ENCODE peak calls at places on chromosomes 12 and 14, in four cellular contexts. U is K562, W is HepG2, Q is HCT116. F is an unnamed sample.
A peak's percentile ranks its signal among the peaks of the same experiment; 100 is the strongest.

GRCh38 chr14:72123755-72124154 is 191.5 kb downstream of the RGS6 start:
- DNase-seq in U (no peak), W (no peak), Q (no peak), F (no peak)

GRCh38 chr12:14157129-14157747 is 175.8 kb upstream of the GRIN2B start:
- DNase-seq in U (no peak), W (no peak), Q (no peak), F (no peak)

GRCh38 chr12:124938606-124939427 is 24.4 kb upstream of the UBC start:
- DNase-seq in U (peak; percentile 39), W (peak; percentile 78), Q (peak; percentile 79), F (no peak)

GRCh38 chr14:85319101-85319500 is 210.8 kb upstream of the FLRT2 start:
- DNase-seq in U (no peak), W (no peak), Q (no peak), F (no peak)

GRCh38 chr12:61521258-61521657 is 738.9 kb upstream of the USP15 start:
- DNase-seq in U (no peak), W (no peak), Q (no peak), F (no peak)

GRCh38 chr14:103708750-103709187 is 6.5 kb downstream of the XRCC3 start:
- DNase-seq in U (no peak), W (no peak), Q (no peak), F (no peak)

GRCh38 chr12:88958961-88959360 is 378.7 kb upstream of the KITLG start:
- DNase-seq in U (no peak), W (no peak), Q (no peak), F (no peak)

GRCh38 chr12:88299567-88300101 is 157.5 kb downstream of the TMTC3 start:
- DNase-seq in U (peak; percentile 10), W (no peak), Q (peak; percentile 34), F (peak; percentile 76)

GRCh38 chr14:72613196-72613974 is 280.5 kb downstream of the DPF3 start:
- DNase-seq in U (no peak), W (no peak), Q (no peak), F (no peak)

GRCh38 chr14:104864267-104865068 is 600 bp upstream of the CEP170B start:
- DNase-seq in U (peak; percentile 36), W (peak; percentile 85), Q (peak; percentile 33), F (no peak)

GRCh38 chr14:61528591-61529021 is 166.7 kb upstream of the HIF1A start:
- DNase-seq in U (no peak), W (no peak), Q (no peak), F (no peak)

GRCh38 chr12:14936224-14936861 is 2.0 kb downstream of the ERP27 start:
- DNase-seq in U (no peak), W (no peak), Q (no peak), F (no peak)

GRCh38 chr12:31970199-31970598 is 11.0 kb downstream of the RESF1 start:
- DNase-seq in U (no peak), W (peak; percentile 30), Q (no peak), F (no peak)

GRCh38 chr12:46908936-46909635 is 83.3 kb upstream of the SLC38A4 start:
- DNase-seq in U (no peak), W (no peak), Q (no peak), F (no peak)

GRCh38 chr12:128387811-128388422 is 120.9 kb downstream of the TMEM132C start:
- DNase-seq in U (peak; percentile 55), W (peak; percentile 27), Q (no peak), F (peak; percentile 10)

GRCh38 chr14:66508846-66509621 is 1.1 kb downstream of the GPHN start:
- DNase-seq in U (peak; percentile 17), W (no peak), Q (no peak), F (no peak)

GRCh38 chr14:54676822-54677708 is 110.1 kb downstream of the SAMD4A start:
- DNase-seq in U (no peak), W (no peak), Q (peak; percentile 75), F (peak; percentile 43)

GRCh38 chr12:98211914-98212695 is 303.3 kb upstream of the TMPO start:
- DNase-seq in U (no peak), W (no peak), Q (no peak), F (no peak)

GRCh38 chr12:94147991-94148840 is at the start of gene PLXNC1:
- DNase-seq in U (no peak), W (no peak), Q (no peak), F (no peak)

GRCh38 chr14:103122578-103123127 is 608 bp upstream of the TNFAIP2 start:
- DNase-seq in U (no peak), W (no peak), Q (no peak), F (no peak)

GRCh38 chr14:61662437-61663311 is 32.6 kb upstream of the HIF1A start:
- DNase-seq in U (peak; percentile 11), W (peak; percentile 59), Q (peak; percentile 34), F (no peak)

GRCh38 chr12:103677341-103677740 is 90.3 kb downstream of the STAB2 start:
- DNase-seq in U (no peak), W (no peak), Q (no peak), F (no peak)

GRCh38 chr12:131347732-131348131 is 363.2 kb upstream of the SFSWAP start:
- DNase-seq in U (no peak), W (no peak), Q (no peak), F (no peak)

GRCh38 chr14:81435578-81436295 is 35.6 kb upstream of the STON2 start:
- DNase-seq in U (peak; percentile 74), W (peak; percentile 55), Q (no peak), F (no peak)

GRCh38 chr12:77888611-77889010 is 57.9 kb downstream of the NAV3 start:
- DNase-seq in U (no peak), W (peak; percentile 27), Q (peak; percentile 67), F (no peak)

GRCh38 chr12:40693503-40693863 is 1.2 kb downstream of the CNTN1 start:
- DNase-seq in U (no peak), W (no peak), Q (peak; percentile 27), F (no peak)

GRCh38 chr14:101320386-101320785 is 240.9 kb upstream of the DIO3 start:
- DNase-seq in U (no peak), W (no peak), Q (no peak), F (no peak)

GRCh38 chr12:65169311-65170244 is at the start of gene LEMD3:
- DNase-seq in U (peak; percentile 92), W (peak; percentile 90), Q (peak; percentile 92), F (peak; percentile 46)

GRCh38 chr14:28656704-28657255 is 109.8 kb upstream of the FOXG1 start:
- DNase-seq in U (no peak), W (no peak), Q (no peak), F (no peak)

GRCh38 chr12:95998611-95999300 is 2.6 kb upstream of the HAL start:
- DNase-seq in U (peak; percentile 30), W (peak; percentile 65), Q (peak; percentile 35), F (peak; percentile 25)

GRCh38 chr14:101114726-101115481 is 211.4 kb upstream of the RTL1 start:
- DNase-seq in U (no peak), W (no peak), Q (no peak), F (no peak)

GRCh38 chr14:20305265-20306078 is at the start of gene TTC5:
- DNase-seq in U (peak; percentile 70), W (peak; percentile 85), Q (peak; percentile 87), F (peak; percentile 80)

GRCh38 chr12:108724890-108725151 is 6.5 kb downstream of the CORO1C start:
- DNase-seq in U (no peak), W (no peak), Q (no peak), F (no peak)

GRCh38 chr12:76720068-76720467 is 43.8 kb upstream of the ZDHHC17 start:
- DNase-seq in U (no peak), W (no peak), Q (no peak), F (no peak)

GRCh38 chr12:68240975-68241374 is 12.4 kb downstream of the IL22 start:
- DNase-seq in U (no peak), W (no peak), Q (no peak), F (no peak)

GRCh38 chr12:50017653-50018052 is 7.6 kb downstream of the RACGAP1 start:
- DNase-seq in U (no peak), W (no peak), Q (no peak), F (no peak)

GRCh38 chr12:26113853-26114719 is 10.8 kb downstream of the BHLHE41 start:
- DNase-seq in U (peak; percentile 96), W (peak; percentile 88), Q (peak; percentile 78), F (no peak)
- TF ChIP-seq POLR2AphosphoS5 in U (no peak), W (no peak), Q (peak; percentile 58), F (peak; percentile 80)

GRCh38 chr14:90487031-90487430 is 90.2 kb downstream of the CALM1 start:
- DNase-seq in U (no peak), W (no peak), Q (no peak), F (no peak)
- TF ChIP-seq TCF7L2 in U (no peak), W (no peak), Q (no peak), F (no peak)

DNA sequence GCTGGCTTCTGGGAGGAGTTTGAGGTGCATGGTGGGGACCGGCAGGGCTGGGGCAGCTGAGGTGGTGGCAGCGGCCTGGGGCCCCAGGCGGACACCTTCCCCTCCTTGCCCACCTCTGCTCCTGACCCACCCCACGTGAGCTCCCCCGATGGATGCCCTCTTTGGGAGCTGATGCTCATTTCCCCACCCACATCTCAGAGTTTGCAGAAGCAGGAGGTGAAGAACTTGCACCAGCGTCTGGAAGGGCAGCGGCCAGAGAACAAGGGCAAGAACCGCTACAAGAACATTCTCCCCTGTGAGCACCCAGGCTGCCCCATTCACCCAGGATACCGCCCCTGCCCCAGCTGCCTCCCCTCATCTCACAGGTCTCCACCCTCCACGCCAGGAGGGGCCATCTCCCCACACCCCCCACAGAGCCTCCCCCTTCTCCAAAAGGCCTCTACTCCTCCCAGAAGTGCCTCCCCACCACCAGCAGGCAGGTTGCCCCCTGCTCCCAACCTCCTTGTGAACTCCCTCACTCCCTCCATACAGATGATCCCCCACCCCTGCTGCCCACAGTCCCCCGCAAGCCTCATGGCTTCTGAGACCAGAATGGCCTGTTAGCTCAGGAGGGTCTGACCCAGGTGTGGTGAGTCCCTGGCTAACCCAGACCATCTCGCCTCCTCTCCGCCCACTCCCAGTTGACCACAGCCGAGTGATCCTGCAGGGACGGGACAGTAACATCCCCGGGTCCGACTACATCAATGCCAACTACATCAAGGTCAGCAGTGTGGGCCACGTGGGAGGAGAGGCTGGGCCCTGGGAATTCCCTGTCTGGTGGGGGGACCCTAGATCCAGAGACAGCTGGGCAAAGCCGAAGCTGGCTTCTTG is 4.5 kb downstream of the PTPN6 start:
- DNase-seq in U (no peak), W (no peak), Q (no peak), F (no peak)
- TF ChIP-seq POLR2AphosphoS5 in U (no peak), W (no peak), Q (no peak), F (no peak)

GRCh38 chr12:91717804-91718203 is 427.8 kb downstream of the BTG1 start:
- DNase-seq in U (no peak), W (no peak), Q (no peak), F (no peak)
- TF ChIP-seq TCF7L2 in U (no peak), W (no peak), Q (no peak), F (no peak)

GRCh38 chr12:53472183-53472582 is 20.3 kb downstream of the PCBP2 start:
- DNase-seq in U (no peak), W (no peak), Q (no peak), F (no peak)
- TF ChIP-seq POLR2AphosphoS5 in U (peak; percentile 11), W (no peak), Q (no peak), F (no peak)

GRCh38 chr12:58356794-58357193 is 415.4 kb downstream of the ATP23 start:
- DNase-seq in U (no peak), W (no peak), Q (no peak), F (no peak)
- TF ChIP-seq TCF7L2 in U (no peak), W (no peak), Q (no peak), F (no peak)

F was measured in Panc1.